ENCODE peak calls at places on chromosomes 7 and 10, in five cellular contexts. One of them, this sample, is unnamed.

GRCh38 chr10:103171278-103171677 is 21.8 kb downstream of the NT5C2 start:
- DNase-seq in MV-4-11: no peak
- DNase-seq in NCI-H1105: no peak
- DNase-seq in LHCN-M2: no peak
- DNase-seq in HS-27A: no peak
- DNase-seq in this sample: no peak

GRCh38 chr10:14478639-14479038 is 147.9 kb upstream of the FRMD4A start:
- DNase-seq in MV-4-11: peak
- DNase-seq in NCI-H1105: peak
- DNase-seq in LHCN-M2: peak
- DNase-seq in HS-27A: peak
- DNase-seq in this sample: peak

GRCh38 chr10:132547421-132547861 is 9.9 kb downstream of the INPP5A start:
- DNase-seq in MV-4-11: peak
- DNase-seq in NCI-H1105: no peak
- DNase-seq in LHCN-M2: no peak
- DNase-seq in HS-27A: no peak
- DNase-seq in this sample: no peak

GRCh38 chr7:94178247-94178646 is 174.1 kb upstream of the BET1 start:
- DNase-seq in MV-4-11: peak
- DNase-seq in NCI-H1105: no peak
- DNase-seq in LHCN-M2: no peak
- DNase-seq in HS-27A: no peak
- DNase-seq in this sample: no peak

GRCh38 chr10:85548038-85548437 is 818.6 kb downstream of the GRID1 start:
- DNase-seq in MV-4-11: no peak
- DNase-seq in NCI-H1105: peak
- DNase-seq in LHCN-M2: no peak
- DNase-seq in HS-27A: no peak
- DNase-seq in this sample: no peak

GRCh38 chr7:158355456-158356065 is 232.1 kb downstream of the PTPRN2 start:
- DNase-seq in MV-4-11: no peak
- DNase-seq in NCI-H1105: no peak
- DNase-seq in LHCN-M2: no peak
- DNase-seq in HS-27A: no peak
- DNase-seq in this sample: peak

GRCh38 chr7:116984511-116984910 is 31.2 kb downstream of the ST7 start:
- DNase-seq in MV-4-11: no peak
- DNase-seq in NCI-H1105: no peak
- DNase-seq in LHCN-M2: no peak
- DNase-seq in HS-27A: no peak
- DNase-seq in this sample: no peak

GRCh38 chr7:130942211-130942964 is 208.4 kb upstream of the KLF14 start:
- DNase-seq in MV-4-11: no peak
- DNase-seq in NCI-H1105: no peak
- DNase-seq in LHCN-M2: peak
- DNase-seq in HS-27A: no peak
- DNase-seq in this sample: no peak

GRCh38 chr7:42219447-42219846 is 17.6 kb downstream of the GLI3 start:
- DNase-seq in MV-4-11: no peak
- DNase-seq in NCI-H1105: no peak
- DNase-seq in LHCN-M2: no peak
- DNase-seq in HS-27A: no peak
- DNase-seq in this sample: no peak

This sample was measured in osteocyte.